ENCODE peak calls at places on chromosomes 6 and 20, in five cellular contexts. R is psoas muscle; X is Karpas-422; P is CD8-positive, alpha-beta memory T cell; A is adrenal gland. H is an unnamed sample. For H3K4me1, the result is how much of the 10 kb centered on the place peaks cover.

GRCh38 chr6:89148016-89148750 is 2.3 kb downstream of the PM20D2 start:
- DNase-seq in X (no peak), R (peak), A (no peak), P (no peak), H (no peak)

GRCh38 chr20:63739129-63740069 is at the start of gene SLC2A4RG:
- DNase-seq in P (peak), A (peak), X (peak), R (peak), H (no peak)

GRCh38 chr6:2939315-2940009 is 31.9 kb downstream of the SERPINB6 start:
- DNase-seq in X (no peak), A (peak), R (no peak), P (no peak), H (peak)

GRCh38 chr6:85452441-85452881 is 2.6 kb downstream of the NT5E start:
- DNase-seq in X (no peak), A (no peak), P (no peak), R (no peak), H (no peak)

GRCh38 chr20:57380081-57380750 is 11.0 kb upstream of the RBM38 start:
- DNase-seq in X (no peak), A (no peak), P (no peak), R (peak), H (no peak)

GRCh38 chr20:25565578-25566157 is 19.7 kb downstream of the NINL start:
- DNase-seq in A (no peak), X (no peak), R (no peak), P (no peak), H (no peak)

GRCh38 chr6:35977308-35977707 is 47.1 kb downstream of the SLC26A8 start:
- DNase-seq in X (no peak), P (no peak), R (no peak), A (no peak), H (no peak)

GRCh38 chr6:3825851-3826581 is 23.2 kb upstream of the FAM50B start:
- DNase-seq in X (no peak), A (peak), R (peak), P (no peak), H (peak)

GRCh38 chr6:163706688-163707087 is 292.2 kb downstream of the QKI start:
- DNase-seq in A (no peak), P (no peak), R (peak), X (no peak), H (no peak)

GRCh38 chr6:105259912-105260889 is 80.4 kb upstream of the POPDC3 start:
- DNase-seq in R (no peak), A (no peak), P (no peak), X (no peak), H (peak)

DNA sequence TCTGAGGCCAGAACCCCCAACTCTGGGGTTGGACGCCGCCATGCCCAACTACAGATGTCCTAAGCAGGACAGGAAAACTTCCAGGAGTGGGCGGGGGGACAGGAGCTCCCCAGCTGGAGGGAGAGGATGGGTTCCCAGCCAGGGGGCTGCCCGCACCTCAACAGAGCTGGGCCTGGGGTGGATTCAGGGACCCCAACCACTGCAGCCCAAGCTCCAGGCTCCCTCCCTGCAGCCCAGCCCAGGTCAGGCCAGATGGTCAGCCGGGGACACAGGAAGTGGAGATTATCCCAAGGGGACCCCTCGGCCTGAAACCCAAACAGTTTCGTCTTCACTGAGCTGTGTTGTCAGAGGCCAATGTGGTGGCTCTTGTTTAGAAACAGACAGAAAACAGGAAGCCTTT is 9.4 kb downstream of the LAMA5 start:
- DNase-seq in R (peak), A (no peak), P (no peak), X (no peak), H (no peak)
- H3K4me1 ChIP-seq in R (half or more), A (half or more), P (under half), X (under half), H (half or more)

DNA sequence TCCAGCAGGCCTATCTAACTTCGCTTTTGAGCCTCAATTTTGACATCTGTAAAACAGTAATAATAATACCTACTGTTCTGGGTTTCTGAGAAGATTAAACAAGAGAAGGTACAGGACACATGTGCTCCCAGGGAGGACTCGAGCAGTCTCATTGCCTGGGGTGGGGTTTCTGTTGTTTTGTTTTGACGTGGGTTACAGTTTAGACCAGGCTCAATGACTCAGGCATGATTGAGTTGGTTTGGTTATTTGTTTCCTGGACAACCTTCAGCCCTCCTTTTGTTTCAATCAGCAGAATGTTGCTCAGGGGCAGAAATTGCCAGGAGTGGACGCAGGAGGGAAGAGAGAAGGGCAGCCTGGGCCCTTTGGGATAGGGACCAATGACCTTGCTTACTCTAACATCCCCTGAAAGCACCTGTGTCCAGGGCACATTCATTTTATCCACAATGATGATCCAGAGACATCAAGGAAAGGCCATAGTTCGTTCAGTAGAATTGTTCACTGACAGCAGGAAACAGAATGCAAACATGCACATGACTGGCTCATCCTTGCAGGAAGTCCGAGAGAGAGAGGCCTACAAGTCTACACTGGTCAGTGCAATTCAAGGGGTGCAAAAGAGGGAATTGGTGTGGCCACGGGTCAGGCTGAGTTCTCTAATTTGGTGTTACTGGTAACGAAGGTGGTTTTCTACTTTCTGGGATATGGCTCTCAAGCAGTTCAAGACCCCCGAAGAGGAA is 74.5 kb upstream of the MRPS10 start:
- DNase-seq in P (no peak), A (no peak), R (no peak), X (no peak), H (no peak)
- H3K4me1 ChIP-seq in P (half or more), A (under half), R (under half), X (under half), H (under half)

DNA sequence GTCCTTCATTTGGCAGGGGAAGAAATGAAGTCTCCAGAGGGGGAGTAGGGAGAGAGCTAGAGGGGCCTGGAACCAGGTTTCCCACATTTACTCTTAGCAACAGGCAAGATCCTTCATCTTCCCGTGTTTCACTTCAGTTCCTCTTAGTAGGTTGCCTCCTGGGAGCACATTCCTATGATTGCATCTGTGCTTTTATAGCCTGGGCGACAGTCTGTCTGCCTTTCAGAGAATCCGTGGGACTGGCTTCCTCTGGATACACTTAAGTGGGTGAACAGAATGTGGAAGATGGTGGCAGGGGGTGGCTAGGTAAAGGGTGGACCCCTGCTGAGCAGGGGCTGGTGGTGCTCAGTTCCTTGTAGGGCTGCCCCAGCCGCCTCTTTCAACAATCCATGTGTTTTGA is 33.4 kb downstream of the STK35 start:
- DNase-seq in X (no peak), R (no peak), P (no peak), A (no peak), H (no peak)
- H3K4me1 ChIP-seq in X (under half), R (half or more), P (under half), A (half or more), H (half or more)

GRCh38 chr6:53647437-53648094 is 18.0 kb downstream of the KLHL31 start:
- DNase-seq in X (peak), R (no peak), P (peak), A (no peak), H (no peak)

GRCh38 chr6:53645850-53646249 is 19.7 kb downstream of the KLHL31 start:
- DNase-seq in X (no peak), A (no peak), R (no peak), P (no peak), H (no peak)

GRCh38 chr6:53651149-53651763 is 14.3 kb downstream of the KLHL31 start:
- DNase-seq in X (peak), R (peak), P (peak), A (peak), H (no peak)

GRCh38 chr6:53646606-53647005 is 18.9 kb downstream of the KLHL31 start:
- DNase-seq in X (no peak), P (no peak), R (no peak), A (no peak), H (no peak)

GRCh38 chr6:53648571-53648970 is 17.0 kb downstream of the KLHL31 start:
- DNase-seq in A (no peak), X (no peak), P (no peak), R (no peak), H (no peak)
- H3K4me1 ChIP-seq in A (under half), X (under half), P (under half), R (under half), H (under half)

DNA sequence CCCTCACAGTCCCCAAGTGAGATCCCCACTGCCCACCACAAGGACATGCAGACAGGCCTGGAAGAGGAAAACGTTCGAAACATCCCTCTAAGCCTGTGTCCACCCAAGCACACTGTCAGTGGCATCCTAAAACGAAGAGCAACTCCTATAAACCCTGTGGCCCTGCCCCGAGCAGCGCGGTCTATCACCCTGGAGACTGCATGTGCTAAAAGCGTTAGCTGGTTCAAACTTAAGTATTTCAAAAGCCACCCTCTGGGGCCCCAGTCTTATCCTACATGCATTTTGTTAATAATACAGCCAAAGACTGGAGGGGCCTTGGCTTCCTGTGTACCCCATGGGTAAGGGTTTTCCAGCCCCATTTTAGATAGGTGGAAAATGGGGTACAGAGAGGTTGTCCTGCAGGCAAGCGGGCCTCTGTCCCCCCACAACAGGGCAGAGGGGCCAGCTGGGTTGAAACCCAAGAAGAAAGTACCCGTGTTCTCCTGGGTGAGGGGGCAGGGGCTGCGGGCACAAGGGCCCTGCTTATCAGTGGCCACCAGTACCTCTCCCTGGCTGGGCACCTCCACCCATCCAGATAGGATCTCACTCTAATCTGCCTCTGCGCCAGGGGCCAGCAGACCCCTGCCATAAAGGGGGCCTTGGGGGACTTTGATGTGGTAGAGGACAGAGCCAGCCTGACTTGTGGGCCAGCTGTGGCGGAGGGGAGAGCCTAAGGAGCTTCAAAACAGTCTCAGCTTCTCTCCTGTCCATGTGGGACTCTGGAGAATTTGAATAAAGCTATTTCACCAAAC is 28.3 kb downstream of the PREX1 start:
- DNase-seq in A (no peak), X (no peak), P (no peak), R (no peak), H (no peak)
- H3K4me1 ChIP-seq in A (under half), X (under half), P (half or more), R (under half), H (under half)

GRCh38 chr6:11903645-11904044 is 108.5 kb upstream of the HIVEP1 start:
- DNase-seq in R (no peak), A (no peak), X (no peak), P (no peak), H (no peak)

GRCh38 chr6:11899645-11900044 is 112.5 kb upstream of the HIVEP1 start:
- DNase-seq in P (no peak), X (no peak), R (no peak), A (no peak), H (no peak)

GRCh38 chr6:11900662-11901598 is 111.2 kb upstream of the HIVEP1 start:
- DNase-seq in A (no peak), P (no peak), X (no peak), R (no peak), H (no peak)

DNA sequence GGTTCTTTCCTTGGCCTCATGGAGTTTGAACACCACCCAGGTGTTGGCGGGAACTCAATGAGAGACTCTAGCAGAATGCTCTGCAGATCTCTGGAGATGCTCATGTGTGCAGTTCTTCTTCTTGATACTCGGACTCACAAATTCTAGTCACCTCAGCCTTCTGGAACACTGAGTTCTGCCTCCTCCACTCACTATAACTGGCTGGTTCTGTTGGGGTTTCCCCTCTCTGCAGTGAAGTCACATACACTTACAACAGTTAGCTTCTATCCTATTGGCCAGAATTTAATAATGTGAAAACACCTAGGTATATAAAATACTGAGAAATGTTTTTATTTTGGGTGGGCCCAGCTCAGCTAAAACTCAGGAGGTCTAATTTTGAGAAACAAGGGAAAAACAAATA is 109.6 kb upstream of the HIVEP1 start:
- DNase-seq in R (no peak), P (no peak), X (no peak), A (no peak), H (no peak)
- H3K4me1 ChIP-seq in R (under half), P (under half), X (under half), A (under half), H (under half)

DNA sequence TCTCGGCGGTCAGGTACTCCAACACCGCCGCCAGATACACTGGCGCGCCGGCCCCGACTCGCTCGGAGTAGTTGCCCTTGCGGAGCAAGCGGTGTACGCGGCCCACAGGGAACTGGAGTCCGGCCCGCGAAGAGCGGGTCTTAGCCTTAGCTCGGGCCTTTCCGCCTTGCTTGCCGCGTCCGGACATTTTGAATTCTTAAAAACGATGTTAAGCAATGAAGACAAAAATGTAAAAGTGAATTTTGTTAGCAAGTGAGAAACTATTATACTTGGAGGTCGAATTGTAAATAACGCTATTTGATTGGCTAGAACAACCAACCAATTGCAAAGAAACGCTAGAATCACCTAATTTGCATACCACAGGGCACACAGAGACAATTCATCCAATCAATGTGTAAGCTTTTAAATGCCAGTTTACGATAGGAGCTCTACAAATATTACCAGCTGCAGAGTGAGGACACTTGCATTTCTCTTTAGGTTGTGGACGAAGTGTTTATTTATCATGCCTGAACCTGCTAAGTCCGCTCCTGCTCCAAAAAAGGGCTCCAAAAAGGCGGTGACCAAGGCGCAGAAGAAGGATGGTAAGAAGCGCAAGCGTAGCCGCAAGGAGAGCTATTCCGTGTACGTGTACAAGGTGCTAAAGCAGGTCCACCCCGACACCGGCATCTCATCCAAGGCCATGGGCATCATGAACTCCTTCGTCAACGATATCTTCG is 112.0 kb downstream of the HFE start:
- DNase-seq in X (peak), A (peak), R (peak), P (peak), H (peak)
- H3K4me1 ChIP-seq in X (under half), A (under half), R (under half), P (under half), H (half or more)

GRCh38 chr20:32521780-32522524 is 63.2 kb downstream of the NOL4L start:
- DNase-seq in P (peak), A (peak), R (peak), X (peak), H (no peak)

GRCh38 chr20:32523613-32524218 is 61.4 kb downstream of the NOL4L start:
- DNase-seq in X (no peak), P (no peak), A (no peak), R (no peak), H (no peak)

GRCh38 chr20:32524871-32525501 is 60.1 kb downstream of the NOL4L start:
- DNase-seq in P (no peak), X (no peak), R (peak), A (peak), H (no peak)

GRCh38 chr20:32522525-32522774 is 62.7 kb downstream of the NOL4L start:
- DNase-seq in P (no peak), A (no peak), X (no peak), R (peak), H (no peak)

GRCh38 chr20:32522775-32523612 is 62.1 kb downstream of the NOL4L start:
- DNase-seq in R (no peak), X (no peak), P (no peak), A (no peak), H (no peak)
- H3K4me1 ChIP-seq in R (under half), X (under half), P (half or more), A (under half), H (under half)

GRCh38 chr6:29725981-29726380 is 2.7 kb downstream of the HLA-F start:
- DNase-seq in X (no peak), A (no peak), R (no peak), P (no peak), H (no peak)
- H3K4me1 ChIP-seq in X (under half), A (under half), R (under half), P (half or more), H (under half)

DNA sequence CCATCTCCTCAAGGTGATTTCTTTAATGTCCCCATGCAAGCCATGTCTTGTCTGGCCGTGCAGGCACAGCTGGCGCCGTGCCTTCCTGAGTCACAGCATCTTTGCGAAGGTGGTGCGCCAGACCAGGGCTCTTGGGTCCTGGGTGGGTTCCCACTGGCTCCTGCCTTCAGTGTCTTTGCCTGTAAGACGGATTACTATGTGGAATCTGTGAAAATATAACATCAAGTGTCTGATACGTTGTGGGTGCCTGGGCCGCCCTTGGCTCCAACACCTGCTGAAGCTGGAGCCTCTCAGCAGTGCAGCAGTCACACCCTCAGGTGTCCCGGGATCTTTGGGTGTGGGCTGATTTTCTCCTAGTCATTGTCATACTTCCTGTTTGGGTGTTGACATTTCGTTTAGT is 3.2 kb downstream of the OSBPL2 start:
- DNase-seq in P (no peak), R (no peak), A (no peak), X (no peak), H (no peak)
- H3K4me1 ChIP-seq in P (under half), R (half or more), A (under half), X (under half), H (half or more)